ENCODE peak calls at places on chromosomes 6 and 20, in nine cellular contexts. L, F, R, S, M, T, A, I and U are unnamed samples.

GRCh38 chr20:61899971-61900370 is 165.7 kb downstream of the TAF4 start:
- DNase-seq in A (no peak), L (no peak), I (no peak), F (no peak), M (no peak), T (no peak), S (no peak), R (no peak), U (no peak)

GRCh38 chr20:62655291-62656204 is 13.2 kb downstream of the SLCO4A1 start:
- DNase-seq in R (no peak), M (no peak), A (no peak), S (no peak), I (no peak), T (no peak), L (no peak), F (no peak), U (no peak)

GRCh38 chr20:62370115-62370806 is 3.1 kb upstream of the LAMA5 start:
- DNase-seq in A (peak; percentile 29), L (no peak), F (no peak), I (no peak), M (no peak), R (no peak), T (peak; percentile 84), S (peak; percentile 83), U (peak; percentile 83)

GRCh38 chr6:34692280-34692679 is 4.3 kb downstream of the ILRUN start:
- DNase-seq in R (no peak), A (no peak), M (no peak), T (no peak), I (no peak), L (no peak), F (no peak), S (no peak), U (no peak)

GRCh38 chr20:5947276-5947675 is 3.1 kb downstream of the TRMT6 start:
- DNase-seq in I (no peak), R (no peak), L (no peak), M (no peak), T (peak; percentile 83), S (no peak), F (no peak), A (no peak), U (no peak)

GRCh38 chr6:101257163-101257562 is 136.3 kb upstream of the GRIK2 start:
- DNase-seq in T (no peak), L (no peak), M (no peak), I (no peak), S (no peak), A (no peak), F (no peak), R (no peak), U (no peak)

GRCh38 chr20:48600470-48600945 is 227.3 kb downstream of the PREX1 start:
- DNase-seq in A (no peak), L (no peak), I (no peak), M (no peak), R (no peak), S (no peak), F (no peak), T (no peak), U (no peak)

GRCh38 chr6:37339911-37340638 is 13.7 kb upstream of the RNF8 start:
- DNase-seq in M (no peak), T (no peak), R (no peak), I (no peak), F (no peak), A (no peak), S (no peak), L (no peak), U (peak; percentile 53)

GRCh38 chr20:21505810-21506530 is 7.9 kb downstream of the NKX2-2 start:
- DNase-seq in A (peak; percentile 58), M (peak; percentile 80), L (peak; percentile 34), T (peak; percentile 51), I (no peak), S (peak; percentile 91), R (peak; percentile 69), F (no peak), U (no peak)